ENCODE peak calls at places on chromosomes 1 and 21, in six cellular contexts. M is uterus, Q is IMR-90, J is ovary, O is body of pancreas, R is heart left ventricle. U is an unnamed sample.

GRCh38 chr1:54259546-54259945 is 59.6 kb downstream of the MRPL37 start:
- DNase-seq in M (no peak), Q (no peak), O (no peak), R (no peak), J (no peak), U (no peak)

GRCh38 chr1:180975551-180975950 is 47.1 kb downstream of the STX6 start:
- DNase-seq in M (no peak), Q (no peak), R (no peak), O (no peak), J (no peak), U (no peak)

GRCh38 chr1:226029093-226029496 is 30.0 kb upstream of the SDE2 start:
- DNase-seq in M (no peak), R (no peak), O (peak; percentile 79), Q (no peak), J (no peak), U (peak; percentile 19)

GRCh38 chr1:85623061-85623471 is 42.5 kb downstream of the CCN1 start:
- DNase-seq in Q (peak; percentile 98), J (no peak), M (no peak), O (no peak), R (no peak), U (no peak)

GRCh38 chr1:43973981-43974442 is 748 bp upstream of the ATP6V0B start:
- DNase-seq in O (no peak), M (no peak), Q (no peak), J (no peak), R (no peak), U (no peak)

GRCh38 chr21:42305707-42306147 is 9.5 kb downstream of the TFF3 start:
- DNase-seq in O (no peak), Q (no peak), J (no peak), M (no peak), R (peak; percentile 10), U (no peak)

GRCh38 chr1:240322943-240323342 is 231.3 kb downstream of the FMN2 start:
- DNase-seq in J (no peak), O (no peak), Q (no peak), R (no peak), M (no peak), U (no peak)

GRCh38 chr1:156963621-156964020 is 43.2 kb downstream of the LRRC71 start:
- DNase-seq in M (no peak), R (no peak), J (no peak), O (no peak), Q (no peak), U (no peak)

GRCh38 chr1:246117066-246117791 is 389.9 kb downstream of the SMYD3 start:
- DNase-seq in M (no peak), J (no peak), O (peak; percentile 67), R (no peak), Q (peak; percentile 64), U (no peak)

GRCh38 chr1:180586671-180587155 is 27.9 kb downstream of the OVAAL start:
- DNase-seq in R (no peak), J (no peak), Q (peak; percentile 80), M (no peak), O (peak; percentile 89), U (no peak)

GRCh38 chr1:76759950-76760349 is 107.3 kb upstream of the ST6GALNAC5 start:
- DNase-seq in Q (peak; percentile 3), J (no peak), R (no peak), O (peak; percentile 24), M (no peak), U (no peak)

GRCh38 chr1:43307458-43308158 is 6.8 kb downstream of the TIE1 start:
- DNase-seq in M (no peak), O (no peak), Q (no peak), R (no peak), J (no peak), U (no peak)

GRCh38 chr1:110281363-110282290 is 57.5 kb upstream of the RBM15 start:
- DNase-seq in O (no peak), J (no peak), R (no peak), M (no peak), Q (peak; percentile 22), U (no peak)

GRCh38 chr1:19758227-19758830 is 41.4 kb downstream of the TMCO4 start:
- DNase-seq in R (no peak), J (no peak), O (no peak), M (no peak), Q (peak; percentile 84), U (no peak)

GRCh38 chr1:61645476-61645875 is 79.5 kb downstream of the TM2D1 start:
- DNase-seq in Q (no peak), O (no peak), M (no peak), R (no peak), J (no peak), U (no peak)

GRCh38 chr1:9869831-9870251 is 40.2 kb downstream of the CTNNBIP1 start:
- DNase-seq in O (no peak), J (no peak), R (peak; percentile 13), Q (no peak), M (no peak), U (no peak)

GRCh38 chr21:45618846-45619485 is 24.6 kb upstream of the PCBP3 start:
- DNase-seq in Q (no peak), J (no peak), M (no peak), O (no peak), R (no peak), U (no peak)

GRCh38 chr1:5936126-5936525 is 56.1 kb downstream of the NPHP4 start:
- DNase-seq in J (no peak), R (no peak), Q (no peak), M (no peak), O (no peak), U (no peak)

GRCh38 chr1:232925421-232926202 is 24.8 kb upstream of the NTPCR start:
- DNase-seq in R (no peak), J (no peak), M (no peak), O (no peak), Q (no peak), U (no peak)

GRCh38 chr1:20484526-20485462 is 1.2 kb downstream of the CAMK2N1 start:
- DNase-seq in R (no peak), O (no peak), M (peak; percentile 37), Q (no peak), J (peak; percentile 49), U (no peak)

GRCh38 chr21:45322231-45322959 is 34.7 kb upstream of the POFUT2 start:
- DNase-seq in R (no peak), Q (no peak), M (no peak), J (peak; percentile 21), O (no peak), U (no peak)

GRCh38 chr1:221692643-221693042 is 49.2 kb downstream of the DUSP10 start:
- DNase-seq in O (no peak), M (no peak), J (no peak), R (no peak), Q (no peak), U (no peak)

GRCh38 chr1:221694109-221694508 is 47.8 kb downstream of the DUSP10 start:
- DNase-seq in Q (no peak), J (no peak), R (no peak), O (no peak), M (no peak), U (no peak)

GRCh38 chr1:221691320-221691719 is 50.6 kb downstream of the DUSP10 start:
- DNase-seq in Q (no peak), O (no peak), M (no peak), J (no peak), R (no peak), U (no peak)

GRCh38 chr1:221695346-221695745 is 46.5 kb downstream of the DUSP10 start:
- DNase-seq in O (no peak), M (no peak), R (no peak), Q (no peak), J (no peak), U (no peak)

GRCh38 chr1:221693087-221693486 is 48.8 kb downstream of the DUSP10 start:
- DNase-seq in J (no peak), O (no peak), M (no peak), Q (no peak), R (no peak), U (no peak)
- TF ChIP-seq POLR2A in J (no peak), O (no peak), M (no peak), Q (no peak), R (no peak), U (no peak)

DNA sequence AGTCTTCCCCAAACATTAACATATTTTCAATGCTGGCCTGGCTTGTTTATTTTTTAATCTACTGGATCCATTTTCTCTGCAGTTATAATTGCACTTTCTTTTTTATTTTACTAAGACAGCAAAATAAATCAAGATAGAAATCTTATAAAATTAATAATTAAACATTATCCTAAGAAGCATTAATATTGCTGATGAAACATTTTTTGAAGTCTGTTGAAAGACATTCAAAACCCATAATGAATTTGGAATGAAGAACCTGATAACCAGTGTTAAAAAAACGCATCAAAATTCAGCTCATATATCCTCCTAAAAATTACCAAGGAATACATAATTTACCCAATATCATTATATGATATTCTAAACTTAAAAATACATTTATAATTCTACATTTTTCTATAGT is 675.7 kb upstream of the PRMT6 start:
- DNase-seq in M (no peak), J (no peak), R (no peak), Q (no peak), O (no peak), U (no peak)
- TF ChIP-seq CTCF in M (no peak), J (no peak), R (no peak), Q (no peak), O (no peak), U (no peak)

DNA sequence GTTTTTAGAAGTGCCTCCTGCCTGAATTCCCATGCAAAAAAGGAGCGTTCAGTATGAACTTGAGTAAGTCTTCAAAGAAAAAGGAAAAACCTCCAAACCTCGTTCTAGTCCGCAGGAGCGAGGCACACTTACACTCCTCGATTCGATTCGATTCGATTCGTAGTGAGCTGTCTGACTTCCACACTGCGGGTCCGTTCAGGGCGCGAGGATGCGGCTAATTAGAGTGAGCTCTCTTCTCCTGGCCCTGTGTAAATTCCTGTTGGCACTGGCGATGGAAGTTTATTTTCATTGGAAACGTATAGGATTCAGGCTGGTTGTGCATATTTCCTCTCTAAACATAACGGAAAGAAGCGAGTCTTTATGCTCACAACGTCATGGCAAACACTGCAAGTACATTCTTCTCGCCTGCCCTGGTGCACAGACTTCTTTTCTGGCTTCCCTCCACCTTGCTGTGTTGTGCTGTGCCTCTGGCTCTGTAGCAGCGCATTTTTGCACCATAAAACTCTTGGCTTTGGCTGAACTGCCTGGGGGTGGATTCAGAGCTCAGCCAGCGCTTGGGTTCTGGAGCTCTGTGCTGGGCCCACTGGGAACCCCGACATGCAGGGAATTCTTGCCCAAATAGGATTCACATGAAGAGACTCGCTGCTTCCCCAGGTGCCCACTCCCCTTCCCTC is 2.7 kb downstream of the HUNK start:
- DNase-seq in R (no peak), O (peak; percentile 38), Q (peak; percentile 52), J (no peak), M (no peak), U (no peak)
- H3K27ac ChIP-seq in R (no peak overlapping the region), O (peak overlapping the region; percentile 95), Q (no peak overlapping the region), J (no peak overlapping the region), M (peak overlapping the region; percentile 82), U (no peak overlapping the region)

DNA sequence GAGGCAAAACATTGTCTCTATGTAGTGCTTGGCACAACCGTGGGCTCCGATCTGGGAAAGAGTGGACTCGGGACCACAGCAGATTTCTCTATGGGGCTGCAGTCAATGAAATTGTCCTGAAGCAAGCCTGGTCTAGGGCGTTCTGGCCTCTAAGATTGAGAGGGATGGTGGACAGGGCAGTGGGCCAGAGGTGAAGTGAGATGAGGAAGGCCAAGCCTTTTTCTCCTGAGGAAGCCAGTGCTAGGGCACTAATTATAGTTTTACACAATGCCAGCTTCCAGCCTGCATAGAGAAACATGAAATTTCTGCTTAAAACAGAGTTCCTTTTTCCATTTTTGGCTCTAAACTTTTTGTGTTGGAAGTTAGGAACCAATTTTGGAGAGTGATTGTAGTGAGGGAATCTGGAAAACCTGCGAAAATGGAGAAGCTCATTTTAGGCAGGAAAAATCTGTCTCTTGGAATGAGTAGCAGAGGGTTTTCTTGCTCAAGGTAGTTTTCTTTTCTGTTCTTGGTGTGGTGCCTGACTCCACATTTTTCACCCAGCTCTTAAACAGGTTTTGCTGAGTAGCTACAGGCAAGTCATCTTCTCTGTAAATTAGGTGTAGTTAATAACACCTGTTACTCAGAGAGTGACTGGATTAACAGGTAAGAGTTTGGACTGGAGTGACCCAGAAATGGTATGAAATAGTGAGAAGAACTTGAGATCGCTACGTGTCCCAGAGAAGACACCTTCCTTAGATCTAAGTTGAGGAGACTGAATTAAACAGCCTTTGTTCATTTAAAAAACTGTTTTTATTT is 22.1 kb downstream of the UCK2 start:
- DNase-seq in M (no peak), O (no peak), R (no peak), Q (no peak), J (no peak), U (no peak)
- TF ChIP-seq POLR2A in M (no peak), O (no peak), R (no peak), Q (no peak), J (no peak), U (no peak)